ENCODE peak calls at places on chromosomes 11 and 22, in eight cellular contexts. C, W, O, S, P, A, H and T are unnamed samples.

GRCh38 chr22:41991111-41991510 is 7.5 kb upstream of the WBP2NL start:
- DNase-seq in W (no peak), H (no peak), C (no peak), A (peak), S (no peak), P (no peak), O (no peak), T (no peak)

GRCh38 chr11:77140231-77140959 is 12.3 kb downstream of the MYO7A start:
- DNase-seq in O (peak), P (peak), W (no peak), S (no peak), H (no peak), C (no peak), A (peak), T (no peak)

GRCh38 chr11:123357990-123358827 is 71.9 kb upstream of the GRAMD1B start:
- DNase-seq in C (no peak), O (peak), H (no peak), A (peak), S (peak), P (peak), W (peak), T (peak)

GRCh38 chr11:14974723-14975587 is 2.8 kb upstream of the CALCA start:
- DNase-seq in O (peak), W (peak), C (peak), P (peak), H (no peak), A (no peak), S (peak), T (no peak)

GRCh38 chr11:107157146-107157808 is 139.0 kb upstream of the GUCY1A2 start:
- DNase-seq in C (no peak), A (no peak), O (no peak), H (no peak), W (no peak), P (no peak), S (no peak), T (no peak)

GRCh38 chr11:86955111-86955673 is at the start of gene FZD4:
- DNase-seq in O (peak), H (peak), A (peak), S (peak), W (peak), C (peak), P (peak), T (peak)

GRCh38 chr11:86183694-86184093 is 60.9 kb upstream of the EED start:
- DNase-seq in C (no peak), W (no peak), O (peak), S (no peak), A (no peak), P (peak), H (no peak), T (no peak)

GRCh38 chr11:75328426-75329277 is 22.8 kb downstream of the ARRB1 start:
- DNase-seq in C (peak), P (peak), H (peak), O (peak), A (peak), S (peak), W (peak), T (peak)

GRCh38 chr22:45246060-45246985 is 5.6 kb upstream of the KIAA0930 start:
- DNase-seq in P (peak), W (peak), S (no peak), A (peak), C (peak), H (peak), O (peak), T (peak)

GRCh38 chr11:65699306-65699705 is 12.7 kb upstream of the KAT5 start:
- DNase-seq in S (no peak), H (no peak), W (no peak), A (no peak), O (no peak), C (no peak), P (no peak), T (no peak)

GRCh38 chr22:29873943-29874342 is 9.0 kb upstream of the MTMR3 start:
- DNase-seq in C (no peak), A (no peak), W (no peak), H (no peak), P (no peak), S (no peak), O (no peak), T (no peak)

GRCh38 chr11:127073621-127074020 is 73.1 kb upstream of the KIRREL3 start:
- DNase-seq in H (no peak), P (no peak), W (no peak), C (no peak), O (no peak), A (no peak), S (no peak), T (no peak)

GRCh38 chr11:76672431-76673163 is 2.0 kb upstream of the LRRC32 start:
- DNase-seq in O (no peak), H (no peak), P (no peak), A (no peak), S (no peak), C (no peak), W (peak), T (no peak)

GRCh38 chr11:1938343-1939005 is 8.7 kb upstream of the MRPL23 start:
- DNase-seq in C (no peak), H (no peak), A (no peak), P (no peak), W (no peak), S (no peak), O (no peak), T (no peak)

GRCh38 chr11:34468209-34468841 is 29.6 kb downstream of the CAT start:
- DNase-seq in O (peak), H (peak), A (peak), P (peak), C (peak), S (no peak), W (peak), T (peak)

GRCh38 chr11:47325271-47326041 is 27.0 kb downstream of the MYBPC3 start:
- DNase-seq in S (no peak), P (no peak), C (no peak), H (no peak), W (no peak), A (no peak), O (no peak), T (no peak)

GRCh38 chr11:2928605-2929510 is at the start of gene PHLDA2:
- DNase-seq in O (peak), A (peak), P (peak), C (peak), H (no peak), W (peak), S (peak), T (peak)

GRCh38 chr11:73530109-73530508 is 67.8 kb downstream of the FAM168A start:
- DNase-seq in A (no peak), O (no peak), C (peak), H (no peak), S (no peak), W (no peak), P (no peak), T (no peak)

GRCh38 chr11:73528877-73529530 is 68.9 kb downstream of the FAM168A start:
- DNase-seq in H (no peak), O (no peak), P (no peak), A (no peak), C (no peak), S (no peak), W (no peak), T (no peak)

GRCh38 chr11:73528013-73528412 is 69.9 kb downstream of the FAM168A start:
- DNase-seq in P (no peak), C (no peak), W (no peak), S (no peak), A (no peak), O (no peak), H (no peak), T (no peak)

GRCh38 chr11:73525611-73526010 is 72.3 kb downstream of the FAM168A start:
- DNase-seq in O (no peak), W (no peak), P (no peak), C (no peak), H (no peak), S (no peak), A (no peak), T (no peak)

GRCh38 chr11:73528420-73528819 is 69.5 kb downstream of the FAM168A start:
- DNase-seq in H (no peak), A (no peak), S (no peak), O (no peak), C (no peak), P (no peak), W (no peak), T (no peak)
- H3K27ac ChIP-seq in H (peak), A (peak), S (peak), O (no peak), C (peak), P (no peak), W (peak), T (no peak)

DNA sequence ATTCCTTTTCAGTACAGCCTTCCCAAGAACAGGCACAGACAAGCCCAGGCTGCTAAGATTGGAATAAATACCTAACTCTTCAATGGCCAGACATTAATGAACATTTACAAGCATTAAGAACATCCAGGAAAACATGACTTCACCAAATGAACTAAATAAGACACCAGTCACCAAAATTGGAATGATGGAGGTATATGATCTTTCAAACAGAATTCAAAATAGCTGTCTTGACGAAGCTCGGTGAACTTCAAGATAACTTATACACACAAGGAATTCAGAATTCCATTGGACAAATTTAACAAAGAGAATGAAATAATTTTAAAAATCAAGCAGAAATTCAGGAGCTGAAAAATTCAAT is 16.4 kb upstream of the DDX10 start:
- DNase-seq in W (no peak), S (no peak), C (no peak), O (no peak), A (no peak), H (no peak), P (no peak), T (no peak)
- TF ChIP-seq CTCF in W (no peak), S (no peak), C (no peak), O (no peak), A (no peak), H (no peak), P (no peak), T (peak)

GRCh38 chr22:40107756-40108437 is 69.8 kb upstream of the TNRC6B start:
- DNase-seq in P (peak), W (peak), H (peak), A (peak), O (peak), C (no peak), S (no peak), T (peak)

GRCh38 chr22:40111451-40111850 is 66.3 kb upstream of the TNRC6B start:
- DNase-seq in W (no peak), P (no peak), H (no peak), S (no peak), A (no peak), C (no peak), O (no peak), T (no peak)

GRCh38 chr22:40105755-40106154 is 72.0 kb upstream of the TNRC6B start:
- DNase-seq in H (no peak), O (no peak), W (no peak), S (no peak), C (no peak), A (no peak), P (no peak), T (no peak)

GRCh38 chr22:40112595-40112994 is 65.1 kb upstream of the TNRC6B start:
- DNase-seq in H (no peak), P (no peak), C (no peak), O (no peak), A (no peak), W (no peak), S (no peak), T (no peak)

DNA sequence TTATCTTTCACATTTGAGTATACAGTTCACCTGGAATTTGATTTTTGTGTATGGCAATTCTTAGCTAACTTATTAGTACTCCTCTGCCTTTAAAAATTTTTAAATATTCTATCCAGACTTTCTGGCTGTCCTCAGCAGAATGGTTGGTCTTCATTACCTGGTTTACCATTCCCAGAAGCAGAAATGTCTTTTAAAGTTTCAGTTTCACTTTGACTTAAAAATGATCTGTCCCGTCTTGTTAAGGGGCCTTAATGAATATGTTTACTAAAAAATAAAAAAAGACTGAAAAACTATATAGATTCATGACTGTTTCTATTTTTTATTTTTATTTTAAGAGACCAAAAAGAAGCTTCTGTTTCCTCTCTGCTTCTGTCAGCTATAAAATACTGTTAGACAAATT is 70.5 kb upstream of the TNRC6B start:
- DNase-seq in P (peak), W (no peak), O (no peak), S (no peak), A (no peak), C (no peak), H (no peak), T (peak)
- H3K27ac ChIP-seq in P (no peak), W (peak), O (no peak), S (no peak), A (no peak), C (no peak), H (peak), T (no peak)

GRCh38 chr11:116193321-116194114 is 579.3 kb downstream of the BUD13 start:
- DNase-seq in C (peak), P (peak), H (peak), S (peak), W (peak), A (no peak), O (peak), T (peak)
- TF ChIP-seq CTCF in C (no peak), P (peak), H (peak), S (peak), W (no peak), A (peak), O (peak), T (no peak)

DNA sequence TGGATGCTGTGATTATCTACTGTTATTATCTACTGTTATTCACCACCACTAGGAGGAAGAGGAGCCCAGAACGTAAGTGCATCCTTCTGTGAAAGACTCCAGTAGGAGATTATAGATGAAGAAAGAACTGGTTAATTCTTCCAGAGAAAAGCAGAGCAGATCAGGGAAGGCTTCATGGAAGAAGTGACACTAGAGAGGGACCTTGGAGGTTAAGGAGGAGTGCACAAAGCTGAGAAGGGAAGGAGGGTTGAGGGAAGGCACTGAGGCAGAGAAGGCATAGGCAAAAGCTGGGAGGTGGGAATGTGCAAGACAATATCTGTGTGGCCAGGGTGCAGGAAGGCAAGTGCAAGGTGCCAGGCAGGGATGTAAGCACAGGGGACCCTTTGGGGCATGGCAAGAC is 13.5 kb downstream of the CRYBB1 start:
- DNase-seq in C (no peak), S (no peak), A (no peak), P (no peak), O (no peak), H (no peak), W (no peak), T (no peak)
- H3K27ac ChIP-seq in C (no peak), S (no peak), A (no peak), P (no peak), O (no peak), H (no peak), W (no peak), T (no peak)

DNA sequence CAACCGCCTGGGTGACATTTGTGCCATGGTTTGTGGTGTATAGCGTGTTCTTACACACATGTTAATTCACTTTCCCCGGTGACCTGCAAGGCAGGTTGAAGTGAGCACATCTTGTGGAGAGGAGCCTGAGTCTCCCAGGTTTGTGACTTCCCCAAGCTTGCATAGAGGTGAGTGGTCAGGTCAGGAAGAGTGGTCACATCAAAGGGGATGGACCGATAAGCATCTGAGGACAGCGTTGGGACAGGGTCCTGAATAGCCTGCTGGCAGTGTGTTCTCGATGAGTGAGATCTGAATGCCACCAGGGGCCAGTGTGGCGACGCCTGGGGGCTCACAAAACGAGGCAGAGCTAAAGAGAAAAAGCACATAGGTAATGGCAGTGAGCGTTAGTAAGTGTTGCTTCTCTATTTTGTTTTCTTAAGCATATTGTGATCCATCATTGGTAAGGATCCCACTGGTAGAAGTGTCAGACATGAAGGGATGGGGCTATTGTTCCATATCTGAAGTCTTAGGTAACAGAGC is 154.6 kb downstream of the GRIK4 start:
- DNase-seq in O (no peak), W (no peak), S (no peak), A (no peak), P (no peak), C (no peak), H (no peak), T (no peak)
- TF ChIP-seq CTCF in O (no peak), W (no peak), S (no peak), A (no peak), P (no peak), C (no peak), H (no peak), T (no peak)